ENCODE peak calls at places on chromosomes 5 and 9, in seven cellular contexts. H is stomach, M is cardiac fibroblast, B is SK-N-SH, J is right lobe of liver, F is cardiac muscle cell, W is upper lobe of left lung. X is an unnamed sample.

GRCh38 chr9:127182901-127183746 is 60.7 kb upstream of the ANGPTL2 start:
- DNase-seq in W (no peak), M (no peak), F (no peak), J (no peak), B (no peak), H (no peak), X (no peak)

GRCh38 chr9:911003-911402 is 65.5 kb upstream of the DMRT3 start:
- DNase-seq in J (no peak), H (no peak), M (no peak), F (no peak), B (peak; percentile 14), W (no peak), X (no peak)

GRCh38 chr9:35516481-35516880 is 26.6 kb downstream of the RUSC2 start:
- DNase-seq in H (no peak), J (no peak), F (peak; percentile 75), B (no peak), W (no peak), M (peak; percentile 69), X (peak; percentile 73)

GRCh38 chr9:115212832-115213231 is 94.9 kb upstream of the TNC start:
- DNase-seq in H (no peak), W (no peak), F (no peak), J (no peak), B (no peak), M (no peak), X (no peak)

GRCh38 chr5:105836263-105836662 is 1834.5 kb downstream of the EFNA5 start:
- DNase-seq in M (peak; percentile 47), J (no peak), H (no peak), F (peak; percentile 37), B (no peak), W (no peak), X (peak; percentile 47)

GRCh38 chr5:139619861-139620260 is 28.3 kb upstream of the CXXC5 start:
- DNase-seq in J (no peak), F (no peak), M (no peak), B (no peak), W (no peak), H (no peak), X (no peak)

GRCh38 chr5:137741718-137742117 is 5.8 kb upstream of the KLHL3 start:
- DNase-seq in M (no peak), B (no peak), J (no peak), W (no peak), H (no peak), F (no peak), X (no peak)

GRCh38 chr9:106420511-106420944 is 442.4 kb upstream of the ZNF462 start:
- DNase-seq in M (no peak), H (no peak), B (no peak), W (no peak), J (no peak), F (peak; percentile 30), X (no peak)

GRCh38 chr5:54778783-54779182 is 206.6 kb downstream of the ESM1 start:
- DNase-seq in W (no peak), J (no peak), M (no peak), F (no peak), B (no peak), H (no peak), X (no peak)

GRCh38 chr5:159972538-159973362 is 36.2 kb upstream of the TTC1 start:
- DNase-seq in W (no peak), J (no peak), B (peak; percentile 35), F (no peak), M (no peak), H (no peak), X (no peak)

GRCh38 chr5:163565931-163566608 is 60.7 kb downstream of the MAT2B start:
- DNase-seq in F (peak; percentile 35), B (no peak), J (no peak), W (peak; percentile 21), M (peak; percentile 42), H (peak; percentile 33), X (peak; percentile 32)

GRCh38 chr5:71483355-71483754 is 27.9 kb downstream of the BDP1 start:
- DNase-seq in F (peak; percentile 48), J (no peak), H (no peak), W (no peak), M (peak; percentile 49), B (no peak), X (peak; percentile 75)

GRCh38 chr9:18473551-18474279 is at the start of gene ADAMTSL1:
- DNase-seq in M (peak; percentile 80), H (peak; percentile 48), J (peak; percentile 59), W (no peak), B (peak; percentile 61), F (peak; percentile 71), X (peak; percentile 56)

GRCh38 chr9:106017198-106017740 is 322.9 kb downstream of the TMEM38B start:
- DNase-seq in B (no peak), H (no peak), W (no peak), F (no peak), J (no peak), M (no peak), X (no peak)

GRCh38 chr5:125798311-125798710 is 624.9 kb upstream of the GRAMD2B start:
- DNase-seq in M (peak; percentile 63), B (no peak), W (no peak), J (no peak), F (peak; percentile 67), H (no peak), X (peak; percentile 73)

GRCh38 chr5:35939639-35940038 is 1.2 kb upstream of the CAPSL start:
- DNase-seq in J (no peak), H (no peak), B (no peak), W (no peak), M (no peak), F (no peak), X (no peak)

GRCh38 chr9:108751301-108751824 is 104.4 kb downstream of the ACTL7B start:
- DNase-seq in M (no peak), H (no peak), B (no peak), J (no peak), F (no peak), W (no peak), X (no peak)

GRCh38 chr9:25350011-25350410 is 328.2 kb downstream of the TUSC1 start:
- DNase-seq in M (no peak), W (no peak), H (no peak), F (no peak), J (no peak), B (peak; percentile 9), X (no peak)

GRCh38 chr5:131671994-131672655 is 37.1 kb upstream of the RAPGEF6 start:
- DNase-seq in J (no peak), W (no peak), H (no peak), F (peak; percentile 98), M (peak; percentile 98), B (no peak), X (peak; percentile 96)

GRCh38 chr9:108676344-108676743 is 179.4 kb downstream of the ACTL7B start:
- DNase-seq in M (no peak), W (no peak), B (no peak), J (no peak), F (no peak), H (no peak), X (no peak)

GRCh38 chr9:83013261-83013610 is 49.7 kb downstream of the RASEF start:
- DNase-seq in J (no peak), H (no peak), W (no peak), B (no peak), M (no peak), F (no peak), X (no peak)

GRCh38 chr5:177100714-177101121 is 14.0 kb downstream of the FGFR4 start:
- DNase-seq in F (no peak), J (no peak), H (no peak), W (no peak), M (no peak), B (no peak), X (no peak)

DNA sequence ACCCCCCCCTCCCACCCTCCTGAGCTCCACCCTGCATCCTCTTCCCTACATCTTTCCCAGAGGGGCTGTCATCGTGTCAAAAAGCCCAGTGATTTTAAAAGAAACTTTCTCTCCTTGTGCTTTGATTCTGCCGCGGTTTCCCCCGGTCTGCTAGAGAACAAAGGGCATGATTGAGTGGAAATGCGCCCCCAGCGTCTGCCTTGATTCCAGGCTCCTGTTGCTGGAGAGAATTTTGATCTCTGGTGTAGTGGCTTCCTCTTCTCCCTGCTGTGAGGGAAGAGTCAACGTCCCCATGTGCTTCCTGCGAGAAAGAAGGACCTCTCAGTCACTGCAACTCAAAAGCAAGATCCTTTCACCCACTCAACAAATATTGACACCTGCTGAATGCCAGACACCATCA is 61.9 kb upstream of the RAPGEF1 start:
- DNase-seq in B (no peak), J (no peak), F (no peak), M (no peak), H (no peak), W (no peak), X (no peak)
- TF ChIP-seq CTCF in B (no peak), J (no peak), F (no peak), M (no peak), H (no peak), W (no peak), X (no peak)

DNA sequence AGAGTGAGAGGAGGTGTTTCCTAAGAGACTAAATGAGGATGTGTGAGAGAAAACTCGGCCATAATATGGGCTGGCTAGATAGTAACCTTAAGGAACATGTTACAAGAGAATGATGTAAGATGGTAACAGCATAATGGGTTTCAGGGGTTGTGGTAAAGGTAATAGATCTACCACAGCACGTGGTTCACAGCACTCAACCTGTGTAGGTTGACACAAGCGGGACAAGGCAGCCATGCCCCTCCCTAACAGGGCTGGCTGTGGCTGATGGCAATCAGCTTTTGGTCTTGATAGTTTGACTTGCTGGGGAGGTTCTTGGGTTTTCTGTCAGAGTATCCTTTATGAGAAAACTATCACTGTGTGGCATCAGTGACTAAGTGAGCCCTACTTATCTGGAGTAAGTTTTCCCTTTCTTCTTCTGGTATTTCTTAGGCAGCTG is 138.6 kb downstream of the TRIO start:
- DNase-seq in J (no peak), F (no peak), B (no peak), M (no peak), H (no peak), W (no peak), X (no peak)
- H3K4me3 ChIP-seq in J (no peak overlapping the region), F (no peak overlapping the region), B (no peak overlapping the region), M (no peak overlapping the region), H (no peak overlapping the region), W (no peak overlapping the region), X (no peak overlapping the region)

GRCh38 chr5:42514759-42515158 is 91.5 kb downstream of the GHR start:
- DNase-seq in B (no peak), W (no peak), J (no peak), F (no peak), M (no peak), H (no peak), X (no peak)
- TF ChIP-seq CTCF in B (no peak), W (no peak), J (peak; percentile 46), F (no peak), M (no peak), H (no peak), X (no peak)

GRCh38 chr5:116275282-116275681 is 190.5 kb downstream of the COMMD10 start:
- DNase-seq in W (no peak), J (no peak), M (no peak), B (no peak), F (no peak), H (no peak), X (no peak)

GRCh38 chr5:116274251-116274650 is 189.4 kb downstream of the COMMD10 start:
- DNase-seq in J (no peak), H (no peak), B (no peak), F (no peak), W (no peak), M (no peak), X (no peak)

GRCh38 chr5:116271432-116271831 is 186.6 kb downstream of the COMMD10 start:
- DNase-seq in J (no peak), H (no peak), W (no peak), B (no peak), F (no peak), M (peak; percentile 22), X (peak; percentile 39)

GRCh38 chr5:116273458-116274242 is 188.8 kb downstream of the COMMD10 start:
- DNase-seq in H (no peak), M (peak; percentile 3), W (no peak), F (no peak), B (no peak), J (no peak), X (no peak)

GRCh38 chr5:116272281-116272941 is 187.6 kb downstream of the COMMD10 start:
- DNase-seq in B (no peak), F (peak; percentile 61), W (no peak), J (peak; percentile 50), H (no peak), M (peak; percentile 64), X (peak; percentile 73)
- H3K4me3 ChIP-seq in B (no peak overlapping the region), F (no peak overlapping the region), W (no peak overlapping the region), J (peak overlapping the region; percentile 2), H (no peak overlapping the region), M (no peak overlapping the region), X (no peak overlapping the region)

X was measured in fibroblast of pulmonary artery.